ENCODE peak calls at places on chromosome 22, in seven cellular contexts. One of them, this sample, is unnamed.

GRCh38 chr22:17633217-17633997 is 4.9 kb upstream of the ATP6V1E1 start:
- DNase-seq in stomach: no peak
- DNase-seq in ovary: no peak
- DNase-seq in suprapubic skin: no peak
- DNase-seq in esophagus muscularis mucosa: no peak
- DNase-seq in sigmoid colon: no peak
- DNase-seq in A549: peak
- DNase-seq in this sample: no peak

GRCh38 chr22:20569059-20570058 is 61.9 kb downstream of the MED15 start:
- DNase-seq in stomach: peak
- DNase-seq in ovary: peak
- DNase-seq in suprapubic skin: peak
- DNase-seq in esophagus muscularis mucosa: peak
- DNase-seq in sigmoid colon: peak
- DNase-seq in A549: peak
- DNase-seq in this sample: no peak

GRCh38 chr22:22593964-22594656 is 35.0 kb upstream of the PRAME start:
- DNase-seq in stomach: peak
- DNase-seq in ovary: no peak
- DNase-seq in suprapubic skin: no peak
- DNase-seq in esophagus muscularis mucosa: no peak
- DNase-seq in sigmoid colon: no peak
- DNase-seq in A549: peak
- DNase-seq in this sample: peak

GRCh38 chr22:50612715-50613221 is 12.2 kb downstream of the MAPK8IP2 start:
- DNase-seq in stomach: no peak
- DNase-seq in ovary: no peak
- DNase-seq in suprapubic skin: no peak
- DNase-seq in esophagus muscularis mucosa: no peak
- DNase-seq in sigmoid colon: no peak
- DNase-seq in A549: no peak
- DNase-seq in this sample: peak

GRCh38 chr22:21690401-21690801 is 24.6 kb downstream of the PPIL2 start:
- DNase-seq in stomach: no peak
- DNase-seq in ovary: no peak
- DNase-seq in suprapubic skin: no peak
- DNase-seq in esophagus muscularis mucosa: no peak
- DNase-seq in sigmoid colon: no peak
- DNase-seq in A549: no peak
- DNase-seq in this sample: no peak

GRCh38 chr22:29245626-29246385 is 22.0 kb downstream of the RHBDD3 start:
- DNase-seq in stomach: peak
- DNase-seq in ovary: peak
- DNase-seq in suprapubic skin: no peak
- DNase-seq in esophagus muscularis mucosa: no peak
- DNase-seq in sigmoid colon: peak
- DNase-seq in A549: peak
- DNase-seq in this sample: peak

GRCh38 chr22:49084203-49084602 is 743.5 kb downstream of the BRD1 start:
- DNase-seq in stomach: no peak
- DNase-seq in ovary: no peak
- DNase-seq in suprapubic skin: no peak
- DNase-seq in esophagus muscularis mucosa: no peak
- DNase-seq in sigmoid colon: peak
- DNase-seq in A549: peak
- DNase-seq in this sample: no peak

GRCh38 chr22:20298803-20299735 is 20.8 kb downstream of the DGCR6L start:
- DNase-seq in stomach: peak
- DNase-seq in ovary: peak
- DNase-seq in suprapubic skin: peak
- DNase-seq in esophagus muscularis mucosa: peak
- DNase-seq in sigmoid colon: peak
- DNase-seq in A549: peak
- DNase-seq in this sample: peak

GRCh38 chr22:36405671-36406070 is 17.9 kb upstream of the MYH9 start:
- DNase-seq in stomach: peak
- DNase-seq in ovary: no peak
- DNase-seq in suprapubic skin: no peak
- DNase-seq in esophagus muscularis mucosa: no peak
- DNase-seq in sigmoid colon: no peak
- DNase-seq in A549: no peak
- DNase-seq in this sample: no peak

GRCh38 chr22:37913233-37913721 is 7.2 kb downstream of the MICALL1 start:
- DNase-seq in stomach: no peak
- DNase-seq in ovary: no peak
- DNase-seq in suprapubic skin: no peak
- DNase-seq in esophagus muscularis mucosa: no peak
- DNase-seq in sigmoid colon: no peak
- DNase-seq in A549: no peak
- DNase-seq in this sample: no peak

GRCh38 chr22:24554316-24555159 is at the start of gene GUCD1:
- DNase-seq in stomach: peak
- DNase-seq in ovary: peak
- DNase-seq in suprapubic skin: peak
- DNase-seq in esophagus muscularis mucosa: no peak
- DNase-seq in sigmoid colon: no peak
- DNase-seq in A549: no peak
- DNase-seq in this sample: no peak

GRCh38 chr22:25068701-25069100 is 116.2 kb downstream of the KIAA1671 start:
- DNase-seq in stomach: no peak
- DNase-seq in ovary: no peak
- DNase-seq in suprapubic skin: no peak
- DNase-seq in esophagus muscularis mucosa: no peak
- DNase-seq in sigmoid colon: no peak
- DNase-seq in A549: no peak
- DNase-seq in this sample: peak

GRCh38 chr22:49936973-49937757 is 18.7 kb downstream of the CRELD2 start:
- DNase-seq in stomach: peak
- DNase-seq in ovary: no peak
- DNase-seq in suprapubic skin: no peak
- DNase-seq in esophagus muscularis mucosa: no peak
- DNase-seq in sigmoid colon: no peak
- DNase-seq in A549: no peak
- DNase-seq in this sample: no peak

GRCh38 chr22:44026630-44027511 is 2.8 kb downstream of the PARVB start:
- DNase-seq in stomach: peak
- DNase-seq in ovary: no peak
- DNase-seq in suprapubic skin: peak
- DNase-seq in esophagus muscularis mucosa: peak
- DNase-seq in sigmoid colon: peak
- DNase-seq in A549: no peak
- DNase-seq in this sample: no peak

GRCh38 chr22:19941365-19942070 is at the start of the genes COMT and TXNRD2:
- DNase-seq in stomach: peak
- DNase-seq in ovary: peak
- DNase-seq in suprapubic skin: peak
- DNase-seq in esophagus muscularis mucosa: no peak
- DNase-seq in sigmoid colon: peak
- DNase-seq in A549: peak
- DNase-seq in this sample: peak

GRCh38 chr22:36442506-36443197 is 38.8 kb downstream of the TXN2 start:
- DNase-seq in stomach: no peak
- DNase-seq in ovary: no peak
- DNase-seq in suprapubic skin: no peak
- DNase-seq in esophagus muscularis mucosa: no peak
- DNase-seq in sigmoid colon: no peak
- DNase-seq in A549: no peak
- DNase-seq in this sample: no peak

GRCh38 chr22:29369460-29369859 is 18.9 kb downstream of the AP1B1 start:
- DNase-seq in stomach: no peak
- DNase-seq in ovary: peak
- DNase-seq in suprapubic skin: peak
- DNase-seq in esophagus muscularis mucosa: no peak
- DNase-seq in sigmoid colon: peak
- DNase-seq in A549: no peak
- DNase-seq in this sample: no peak

GRCh38 chr22:16932577-16932976 is 75.4 kb downstream of the GAB4 start:
- DNase-seq in stomach: no peak
- DNase-seq in ovary: no peak
- DNase-seq in suprapubic skin: no peak
- DNase-seq in esophagus muscularis mucosa: no peak
- DNase-seq in sigmoid colon: no peak
- DNase-seq in A549: peak
- DNase-seq in this sample: no peak

GRCh38 chr22:27919943-27920755 is 1.1 kb upstream of the PITPNB start:
- DNase-seq in stomach: no peak
- DNase-seq in ovary: peak
- DNase-seq in suprapubic skin: no peak
- DNase-seq in esophagus muscularis mucosa: no peak
- DNase-seq in sigmoid colon: peak
- DNase-seq in A549: peak
- DNase-seq in this sample: peak

GRCh38 chr22:28951969-28952521 is 68.7 kb downstream of the ZNRF3 start:
- DNase-seq in stomach: no peak
- DNase-seq in ovary: peak
- DNase-seq in suprapubic skin: no peak
- DNase-seq in esophagus muscularis mucosa: no peak
- DNase-seq in sigmoid colon: peak
- DNase-seq in A549: no peak
- DNase-seq in this sample: no peak

GRCh38 chr22:32237905-32238304 is 17.2 kb downstream of the SLC5A4 start:
- DNase-seq in stomach: no peak
- DNase-seq in ovary: no peak
- DNase-seq in suprapubic skin: no peak
- DNase-seq in esophagus muscularis mucosa: no peak
- DNase-seq in sigmoid colon: no peak
- DNase-seq in A549: no peak
- DNase-seq in this sample: no peak

GRCh38 chr22:23166841-23167610 is 13.3 kb upstream of the BCR start:
- DNase-seq in stomach: no peak
- DNase-seq in ovary: no peak
- DNase-seq in suprapubic skin: no peak
- DNase-seq in esophagus muscularis mucosa: no peak
- DNase-seq in sigmoid colon: no peak
- DNase-seq in A549: no peak
- DNase-seq in this sample: no peak

GRCh38 chr22:50329236-50329635 is 2.4 kb upstream of the DENND6B start:
- DNase-seq in stomach: no peak
- DNase-seq in ovary: no peak
- DNase-seq in suprapubic skin: no peak
- DNase-seq in esophagus muscularis mucosa: no peak
- DNase-seq in sigmoid colon: no peak
- DNase-seq in A549: no peak
- DNase-seq in this sample: no peak

DNA sequence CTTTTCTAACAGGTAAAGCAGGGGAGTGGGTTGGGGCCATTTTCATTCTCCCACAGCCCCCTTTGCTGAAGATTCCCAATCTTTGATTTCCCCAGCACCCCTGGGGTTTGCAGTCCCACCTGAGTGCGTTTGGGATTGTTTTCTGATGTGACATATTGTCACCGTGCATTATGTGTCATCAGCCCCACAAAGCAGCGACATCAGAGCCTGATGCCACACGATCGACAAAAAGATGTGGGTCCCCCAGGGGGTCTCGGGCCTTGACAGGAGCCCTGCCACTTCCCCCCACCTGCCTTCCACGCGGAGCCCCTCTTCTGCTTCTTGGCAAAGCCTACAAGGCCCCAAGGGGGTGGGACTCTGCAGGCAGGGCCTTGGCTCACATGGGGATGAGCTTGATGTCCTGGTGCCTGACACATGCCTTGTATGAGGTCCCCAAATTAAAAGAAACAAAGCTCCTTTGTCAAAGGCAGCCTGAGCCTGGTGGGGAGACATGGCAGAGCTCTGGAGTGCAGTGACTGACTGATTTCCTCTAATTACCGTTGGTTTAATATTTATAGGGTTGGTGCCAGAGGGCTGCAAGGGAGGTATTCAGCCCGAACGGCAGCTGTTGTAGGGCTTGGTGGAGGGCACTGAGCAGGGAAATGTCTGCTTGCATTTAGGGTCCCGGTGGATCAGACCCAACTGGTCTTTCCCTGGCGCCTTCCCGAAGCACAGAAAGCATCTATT is 149.2 kb downstream of the MIAT start:
- DNase-seq in stomach: no peak
- DNase-seq in ovary: no peak
- DNase-seq in suprapubic skin: no peak
- DNase-seq in esophagus muscularis mucosa: no peak
- DNase-seq in sigmoid colon: no peak
- DNase-seq in A549: no peak
- DNase-seq in this sample: no peak
- TF ChIP-seq EP300 in stomach: no peak
- TF ChIP-seq EP300 in ovary: no peak
- TF ChIP-seq EP300 in suprapubic skin: no peak
- TF ChIP-seq EP300 in esophagus muscularis mucosa: no peak
- TF ChIP-seq EP300 in sigmoid colon: no peak
- TF ChIP-seq EP300 in A549: no peak
- TF ChIP-seq EP300 in this sample: no peak

GRCh38 chr22:46609175-46609690 is 11.0 kb upstream of the GRAMD4 start:
- DNase-seq in stomach: peak
- DNase-seq in ovary: no peak
- DNase-seq in suprapubic skin: no peak
- DNase-seq in esophagus muscularis mucosa: no peak
- DNase-seq in sigmoid colon: no peak
- DNase-seq in A549: no peak
- DNase-seq in this sample: no peak
- TF ChIP-seq EP300 in stomach: no peak
- TF ChIP-seq EP300 in ovary: no peak
- TF ChIP-seq EP300 in suprapubic skin: no peak
- TF ChIP-seq EP300 in esophagus muscularis mucosa: no peak
- TF ChIP-seq EP300 in sigmoid colon: no peak
- TF ChIP-seq EP300 in A549: no peak
- TF ChIP-seq EP300 in this sample: no peak

GRCh38 chr22:46008836-46009596 is 32.1 kb upstream of the WNT7B start:
- DNase-seq in stomach: no peak
- DNase-seq in ovary: no peak
- DNase-seq in suprapubic skin: peak
- DNase-seq in esophagus muscularis mucosa: no peak
- DNase-seq in sigmoid colon: peak
- DNase-seq in A549: no peak
- DNase-seq in this sample: no peak

GRCh38 chr22:46007848-46008261 is 30.9 kb upstream of the WNT7B start:
- DNase-seq in stomach: peak
- DNase-seq in ovary: peak
- DNase-seq in suprapubic skin: peak
- DNase-seq in esophagus muscularis mucosa: no peak
- DNase-seq in sigmoid colon: peak
- DNase-seq in A549: no peak
- DNase-seq in this sample: peak

GRCh38 chr22:46006379-46007002 is 29.5 kb upstream of the WNT7B start:
- DNase-seq in stomach: peak
- DNase-seq in ovary: peak
- DNase-seq in suprapubic skin: peak
- DNase-seq in esophagus muscularis mucosa: peak
- DNase-seq in sigmoid colon: peak
- DNase-seq in A549: peak
- DNase-seq in this sample: peak

GRCh38 chr22:46008291-46008690 is 31.3 kb upstream of the WNT7B start:
- DNase-seq in stomach: no peak
- DNase-seq in ovary: no peak
- DNase-seq in suprapubic skin: no peak
- DNase-seq in esophagus muscularis mucosa: no peak
- DNase-seq in sigmoid colon: no peak
- DNase-seq in A549: no peak
- DNase-seq in this sample: peak

GRCh38 chr22:46007003-46007847 is 30.3 kb upstream of the WNT7B start:
- DNase-seq in stomach: peak
- DNase-seq in ovary: peak
- DNase-seq in suprapubic skin: peak
- DNase-seq in esophagus muscularis mucosa: no peak
- DNase-seq in sigmoid colon: peak
- DNase-seq in A549: peak
- DNase-seq in this sample: peak
- TF ChIP-seq EP300 in stomach: no peak
- TF ChIP-seq EP300 in ovary: no peak
- TF ChIP-seq EP300 in suprapubic skin: no peak
- TF ChIP-seq EP300 in esophagus muscularis mucosa: no peak
- TF ChIP-seq EP300 in sigmoid colon: no peak
- TF ChIP-seq EP300 in A549: no peak
- TF ChIP-seq EP300 in this sample: peak

GRCh38 chr22:42939941-42940653 is 74.9 kb downstream of the PACSIN2 start:
- DNase-seq in stomach: peak
- DNase-seq in ovary: no peak
- DNase-seq in suprapubic skin: peak
- DNase-seq in esophagus muscularis mucosa: no peak
- DNase-seq in sigmoid colon: no peak
- DNase-seq in A549: peak
- DNase-seq in this sample: no peak
- TF ChIP-seq EP300 in stomach: no peak
- TF ChIP-seq EP300 in ovary: no peak
- TF ChIP-seq EP300 in suprapubic skin: no peak
- TF ChIP-seq EP300 in esophagus muscularis mucosa: no peak
- TF ChIP-seq EP300 in sigmoid colon: no peak
- TF ChIP-seq EP300 in A549: peak
- TF ChIP-seq EP300 in this sample: no peak